ENCODE peak calls at places on chromosomes 1 and 21, in seven cellular contexts. C, J, V, X, A, P and N are unnamed samples.

GRCh38 chr1:30110826-30111225 is 612.6 kb downstream of the MATN1 start:
- DNase-seq in P (no peak), J (no peak), C (no peak), A (peak), V (no peak), X (no peak), N (no peak)

GRCh38 chr1:54487571-54488050 is 60.4 kb upstream of the ACOT11 start:
- DNase-seq in A (no peak), C (no peak), X (peak), V (no peak), J (no peak), P (peak), N (no peak)

GRCh38 chr1:160191756-160192155 is 1.4 kb downstream of the CASQ1 start:
- DNase-seq in X (no peak), V (no peak), A (no peak), C (no peak), J (no peak), P (no peak), N (no peak)

GRCh38 chr1:197998110-197998509 is 80.9 kb downstream of the LHX9 start:
- DNase-seq in P (no peak), X (no peak), J (no peak), A (no peak), C (no peak), V (no peak), N (no peak)

GRCh38 chr1:43509740-43510375 is 20.8 kb upstream of the PTPRF start:
- DNase-seq in X (no peak), J (no peak), C (no peak), V (no peak), P (no peak), A (no peak), N (no peak)

GRCh38 chr1:187027259-187027658 is 198.5 kb downstream of the PLA2G4A start:
- DNase-seq in V (no peak), J (no peak), C (no peak), X (no peak), P (no peak), A (no peak), N (no peak)

GRCh38 chr21:45906859-45907258 is 74.7 kb upstream of the COL6A1 start:
- DNase-seq in V (no peak), A (no peak), C (no peak), X (no peak), P (no peak), J (no peak), N (no peak)

GRCh38 chr21:17231771-17232170 is 281.1 kb upstream of the CXADR start:
- DNase-seq in V (no peak), A (peak), X (no peak), J (no peak), P (no peak), C (no peak), N (no peak)

GRCh38 chr1:147579532-147580199 is 38.4 kb downstream of the BCL9 start:
- DNase-seq in J (no peak), C (no peak), A (no peak), P (no peak), X (no peak), V (no peak), N (no peak)

GRCh38 chr1:28248273-28249012 is 10.9 kb upstream of the SESN2 start:
- DNase-seq in A (peak), P (peak), V (peak), J (peak), C (peak), X (peak), N (peak)

GRCh38 chr1:114700026-114700600 is 4.8 kb upstream of the AMPD1 start:
- DNase-seq in X (no peak), J (no peak), V (no peak), P (no peak), A (no peak), C (no peak), N (no peak)

GRCh38 chr1:8133657-8134430 is 107.7 kb upstream of the ERRFI1 start:
- DNase-seq in V (no peak), P (peak), A (no peak), C (no peak), X (peak), J (no peak), N (no peak)

GRCh38 chr1:30765610-30766434 is 8.2 kb upstream of the LAPTM5 start:
- DNase-seq in X (no peak), P (no peak), V (no peak), C (no peak), J (no peak), A (no peak), N (no peak)

GRCh38 chr1:160206421-160207117 is 1.4 kb downstream of the PEA15 start:
- DNase-seq in C (peak), J (no peak), A (no peak), X (no peak), V (no peak), P (peak), N (no peak)

GRCh38 chr1:97824200-97824599 is 96.6 kb downstream of the DPYD start:
- DNase-seq in C (no peak), P (no peak), A (peak), J (no peak), X (no peak), V (no peak), N (no peak)

GRCh38 chr1:117567435-117567834 is 38.4 kb upstream of the TENT5C start:
- DNase-seq in J (no peak), V (no peak), A (no peak), C (no peak), X (no peak), P (no peak), N (no peak)

GRCh38 chr1:244306544-244306943 is 145.2 kb downstream of the ADSS2 start:
- DNase-seq in J (no peak), P (no peak), C (no peak), V (no peak), X (no peak), A (no peak), N (no peak)

GRCh38 chr1:184019506-184019905 is 18.0 kb downstream of the COLGALT2 start:
- DNase-seq in C (no peak), P (no peak), A (no peak), V (no peak), X (no peak), J (no peak), N (no peak)

GRCh38 chr1:3453203-3453761 is 1.2 kb upstream of the ARHGEF16 start:
- DNase-seq in P (peak), V (peak), A (peak), X (peak), C (peak), J (peak), N (peak)

GRCh38 chr1:229340496-229340895 is 2.4 kb downstream of the CCSAP start:
- DNase-seq in A (peak), V (no peak), X (no peak), J (no peak), C (no peak), P (no peak), N (no peak)

GRCh38 chr1:30782361-30783243 is 25.0 kb upstream of the LAPTM5 start:
- DNase-seq in A (peak), C (peak), X (peak), P (peak), J (peak), V (peak), N (peak)

GRCh38 chr1:184911103-184911502 is 63.2 kb downstream of the NIBAN1 start:
- DNase-seq in P (no peak), J (no peak), C (no peak), A (no peak), X (no peak), V (no peak), N (no peak)

GRCh38 chr1:109799445-109799844 is 35.7 kb upstream of the EPS8L3 start:
- DNase-seq in X (no peak), C (no peak), J (no peak), A (no peak), P (no peak), V (no peak), N (no peak)